ENCODE peak calls at places on chromosome 7, in six cellular contexts. J is AG04450; E is CD8-positive, alpha-beta T cell; M is IMR-90; S is endothelial cell of umbilical vein; F is mammary epithelial cell. C is an unnamed sample.

GRCh38 chr7:43362652-43363428 is 220.1 kb upstream of the STK17A start:
- DNase-seq in E (no peak), J (no peak), S (peak; percentile 28), F (peak; percentile 67), M (peak; percentile 16), C (peak; percentile 89)

GRCh38 chr7:116552616-116553015 is 27.8 kb downstream of the CAV1 start:
- DNase-seq in S (peak; percentile 63), M (peak; percentile 76), J (no peak), F (peak; percentile 76), E (no peak), C (peak; percentile 83)

GRCh38 chr7:51658684-51659083 is 342.1 kb upstream of the COBL start:
- DNase-seq in M (no peak), J (no peak), E (no peak), F (no peak), S (no peak), C (no peak)

GRCh38 chr7:118657391-118658005 is 433.0 kb downstream of the ANKRD7 start:
- DNase-seq in M (no peak), J (no peak), S (no peak), F (no peak), E (no peak), C (no peak)

GRCh38 chr7:142872106-142872675 is 13.4 kb downstream of the TRPV6 start:
- DNase-seq in J (no peak), M (no peak), F (no peak), S (no peak), E (peak; percentile 34), C (no peak)

GRCh38 chr7:117193564-117193963 is 129.3 kb downstream of the WNT2 start:
- DNase-seq in F (no peak), E (no peak), J (no peak), M (peak; percentile 36), S (no peak), C (no peak)

GRCh38 chr7:96388166-96388565 is 66.3 kb upstream of the SLC25A13 start:
- DNase-seq in M (peak; percentile 77), J (peak; percentile 20), F (peak; percentile 93), S (peak; percentile 87), E (no peak), C (no peak)

GRCh38 chr7:23357190-23358093 is 58.3 kb downstream of the MALSU1 start:
- DNase-seq in F (peak; percentile 81), S (peak; percentile 81), E (no peak), J (no peak), M (peak; percentile 56), C (peak; percentile 54)

GRCh38 chr7:129434846-129435318 is 650 bp downstream of the STRIP2 start:
- DNase-seq in S (peak; percentile 44), J (no peak), F (peak; percentile 12), M (peak; percentile 14), E (no peak), C (no peak)

GRCh38 chr7:96349572-96349971 is 27.7 kb upstream of the SLC25A13 start:
- DNase-seq in E (no peak), M (no peak), S (no peak), J (no peak), F (peak; percentile 14), C (no peak)

GRCh38 chr7:25665346-25665745 is 437.1 kb upstream of the NPVF start:
- DNase-seq in J (no peak), F (no peak), M (no peak), E (no peak), S (no peak), C (no peak)

GRCh38 chr7:110941385-110941784 is 149.5 kb upstream of the LRRN3 start:
- DNase-seq in E (no peak), J (no peak), M (no peak), F (no peak), S (no peak), C (no peak)

GRCh38 chr7:84971360-84971759 is 215.5 kb downstream of the SEMA3D start:
- DNase-seq in S (no peak), E (no peak), J (no peak), F (no peak), M (no peak), C (no peak)

DNA sequence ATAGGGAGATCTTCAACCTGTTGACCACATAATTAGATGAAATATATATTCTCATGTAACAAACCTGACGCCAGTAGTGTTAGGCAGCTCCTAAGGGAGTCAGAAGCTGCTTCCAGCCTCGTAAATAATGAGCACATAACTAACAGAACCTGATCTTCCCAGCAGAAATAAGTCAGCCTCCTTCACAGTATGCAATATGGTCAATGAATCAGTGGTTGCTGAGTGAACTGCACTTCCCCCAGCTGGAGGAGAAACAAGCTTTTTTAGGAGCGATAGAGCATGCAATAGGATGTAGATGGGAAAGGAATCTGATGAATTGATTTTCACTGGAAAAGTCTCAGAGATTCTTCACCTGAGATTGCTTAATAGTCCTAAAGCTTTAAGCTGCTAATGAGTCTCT is 337.2 kb upstream of the LRGUK start:
- DNase-seq in F (peak; percentile 62), J (no peak), E (no peak), M (peak; percentile 74), S (no peak), C (no peak)
- TF ChIP-seq CTCF in F (no peak), J (peak; percentile 10), E (no peak), M (peak; percentile 10), S (no peak), C (no peak)

GRCh38 chr7:149689591-149689845 is 83.9 kb downstream of the ZNF467 start:
- DNase-seq in E (no peak), M (no peak), J (no peak), S (no peak), F (no peak), C (no peak)

GRCh38 chr7:149688836-149689590 is 84.4 kb downstream of the ZNF467 start:
- DNase-seq in S (no peak), J (no peak), M (no peak), F (no peak), E (no peak), C (no peak)

GRCh38 chr7:149690688-149691446 is 82.5 kb downstream of the ZNF467 start:
- DNase-seq in E (no peak), M (peak; percentile 71), J (no peak), S (peak; percentile 3), F (peak; percentile 96), C (peak; percentile 89)

GRCh38 chr7:149692056-149692455 is 81.3 kb downstream of the ZNF467 start:
- DNase-seq in F (no peak), M (no peak), J (no peak), E (no peak), S (no peak), C (no peak)

DNA sequence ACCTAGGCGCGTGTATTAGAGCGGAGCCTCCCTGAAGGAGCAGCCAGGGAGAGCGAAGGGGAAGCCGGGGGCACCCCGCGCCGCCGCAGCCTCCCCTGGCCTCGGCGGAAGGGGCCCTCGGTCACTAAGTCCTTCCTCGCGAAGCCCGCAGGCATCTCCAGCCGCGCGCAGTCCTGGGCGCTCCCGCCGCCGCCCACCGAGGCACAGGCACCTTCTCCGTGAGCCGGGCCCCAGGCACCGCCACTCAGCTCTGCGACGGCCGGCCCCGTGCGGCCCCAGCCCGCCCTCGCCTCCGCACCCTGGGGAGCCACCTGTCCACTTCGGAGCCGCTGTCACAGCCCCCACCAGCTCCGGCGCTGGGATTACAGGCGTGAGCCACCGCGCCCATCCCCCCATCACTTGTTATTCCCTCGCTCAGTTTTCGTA is 80.8 kb downstream of the ZNF467 start:
- DNase-seq in M (no peak), F (no peak), S (no peak), J (no peak), E (no peak), C (no peak)
- H3K4me3 ChIP-seq in M (no peak overlapping the region), F (no peak overlapping the region), S (no peak overlapping the region), J (peak overlapping the region; percentile 7), E (no peak overlapping the region), C (peak overlapping the region; percentile 23)

GRCh38 chr7:33853361-33854062 is 51.8 kb upstream of the BMPER start:
- DNase-seq in M (peak; percentile 93), E (no peak), J (peak; percentile 66), S (no peak), F (peak; percentile 21), C (no peak)

GRCh38 chr7:33852838-33853237 is 52.5 kb upstream of the BMPER start:
- DNase-seq in M (no peak), E (no peak), J (no peak), F (no peak), S (peak; percentile 6), C (no peak)

GRCh38 chr7:33854951-33855350 is 50.4 kb upstream of the BMPER start:
- DNase-seq in J (peak; percentile 83), E (no peak), M (peak; percentile 95), F (peak; percentile 70), S (no peak), C (no peak)

GRCh38 chr7:33850768-33851167 is 54.6 kb upstream of the BMPER start:
- DNase-seq in M (no peak), J (no peak), F (no peak), E (no peak), S (no peak), C (no peak)

DNA sequence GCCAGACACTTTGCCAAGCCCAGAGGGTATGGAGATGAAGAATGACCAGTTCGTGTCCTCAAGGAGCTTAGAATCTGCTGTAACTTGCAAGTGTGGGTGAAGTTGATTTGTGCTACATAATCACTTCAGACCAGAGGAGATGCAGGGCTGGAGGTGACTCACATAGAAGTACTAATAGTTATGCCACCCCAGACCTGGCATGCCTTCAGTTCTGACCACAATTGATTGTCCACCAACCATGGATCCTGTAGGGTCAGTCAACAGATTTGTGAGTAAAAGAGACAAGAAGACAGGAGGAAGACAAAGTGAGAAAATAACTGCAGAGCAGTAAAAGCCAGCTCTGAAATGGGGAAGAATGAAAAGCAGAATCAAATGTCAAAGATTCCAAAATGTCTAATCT is 51.2 kb upstream of the BMPER start:
- DNase-seq in J (no peak), F (peak; percentile 77), M (peak; percentile 73), S (no peak), E (no peak), C (no peak)
- H3K27ac ChIP-seq in J (no peak overlapping the region), F (no peak overlapping the region), M (no peak overlapping the region), S (no peak overlapping the region), E (no peak overlapping the region), C (no peak overlapping the region)

GRCh38 chr7:44964384-44964830 is 14.4 kb downstream of the MYO1G start:
- DNase-seq in S (peak; percentile 11), E (peak; percentile 47), F (no peak), J (no peak), M (peak; percentile 28), C (no peak)
- TF ChIP-seq CTCF in S (peak; percentile 31), E (no peak), F (peak; percentile 40), J (peak; percentile 44), M (peak; percentile 34), C (peak; percentile 44)

GRCh38 chr7:7254319-7254718 is 72.0 kb downstream of the C1GALT1 start:
- DNase-seq in S (no peak), M (no peak), F (no peak), J (no peak), E (no peak), C (no peak)

GRCh38 chr7:7254908-7255307 is 72.6 kb downstream of the C1GALT1 start:
- DNase-seq in E (no peak), J (no peak), F (no peak), M (no peak), S (no peak), C (no peak)

GRCh38 chr7:7261863-7262262 is 79.5 kb downstream of the C1GALT1 start:
- DNase-seq in E (no peak), M (no peak), S (no peak), F (no peak), J (no peak), C (no peak)

GRCh38 chr7:7256731-7257274 is 74.5 kb downstream of the C1GALT1 start:
- DNase-seq in F (no peak), M (no peak), E (no peak), J (no peak), S (no peak), C (no peak)

GRCh38 chr7:7257899-7258692 is 75.8 kb downstream of the C1GALT1 start:
- DNase-seq in F (no peak), S (no peak), E (no peak), J (no peak), M (peak; percentile 5), C (no peak)
- H3K4me3 ChIP-seq in F (no peak overlapping the region), S (no peak overlapping the region), E (no peak overlapping the region), J (no peak overlapping the region), M (no peak overlapping the region), C (no peak overlapping the region)

C was measured in A673.